ENCODE peak calls at places on chromosomes 13 and 19, in seven cellular contexts. J, I, Z, U, E, T and S are unnamed samples.

GRCh38 chr13:77691871-77692270 is 5.6 kb upstream of the SLAIN1 start:
- DNase-seq in J (no peak), E (no peak), I (no peak), T (no peak), U (no peak), Z (no peak), S (no peak)

GRCh38 chr13:40666905-40667621 is 622 bp upstream of the FOXO1 start:
- DNase-seq in T (no peak), I (no peak), Z (no peak), U (no peak), E (peak), J (no peak), S (peak)

GRCh38 chr13:111117289-111117688 is 2.2 kb downstream of the ARHGEF7 start:
- DNase-seq in J (no peak), U (no peak), E (no peak), I (no peak), T (no peak), Z (no peak), S (no peak)

GRCh38 chr19:17777840-17778620 is 16.9 kb upstream of the B3GNT3 start:
- DNase-seq in Z (peak), J (no peak), I (no peak), U (no peak), T (no peak), E (no peak), S (peak)

GRCh38 chr19:3098515-3099346 is 4.6 kb downstream of the GNA11 start:
- DNase-seq in U (no peak), T (no peak), Z (no peak), I (no peak), J (no peak), E (peak), S (peak)

GRCh38 chr19:1720237-1720636 is 33.1 kb upstream of the ONECUT3 start:
- DNase-seq in I (no peak), U (no peak), T (no peak), J (no peak), Z (no peak), E (no peak), S (no peak)

GRCh38 chr19:28242317-28242927 is 970.5 kb downstream of the UQCRFS1 start:
- DNase-seq in E (no peak), Z (peak), J (no peak), T (peak), U (no peak), I (no peak), S (peak)

GRCh38 chr13:77751513-77752456 is 54.3 kb downstream of the SLAIN1 start:
- DNase-seq in T (peak), Z (peak), I (peak), E (no peak), J (peak), U (peak), S (peak)

GRCh38 chr13:80924596-80924995 is 583.7 kb upstream of the SPRY2 start:
- DNase-seq in E (no peak), J (no peak), T (no peak), I (no peak), Z (peak), U (no peak), S (no peak)

GRCh38 chr13:27037571-27037970 is 134.0 kb downstream of the USP12 start:
- DNase-seq in E (no peak), I (no peak), U (no peak), T (no peak), Z (no peak), J (no peak), S (no peak)

GRCh38 chr19:47723573-47723923 is 10.3 kb downstream of the EHD2 start:
- DNase-seq in T (no peak), E (no peak), J (peak), U (no peak), I (no peak), Z (peak), S (peak)

GRCh38 chr19:47720669-47721068 is 7.4 kb downstream of the EHD2 start:
- DNase-seq in U (no peak), I (no peak), J (no peak), T (no peak), Z (no peak), E (no peak), S (peak)

GRCh38 chr19:47714339-47714738 is 1.1 kb downstream of the EHD2 start:
- DNase-seq in Z (peak), U (no peak), J (no peak), I (no peak), T (no peak), E (no peak), S (no peak)

GRCh38 chr19:47716270-47716937 is 3.2 kb downstream of the EHD2 start:
- DNase-seq in T (no peak), Z (no peak), U (no peak), J (no peak), E (no peak), I (no peak), S (peak)

GRCh38 chr19:47719047-47719885 is 6.0 kb downstream of the EHD2 start:
- DNase-seq in U (no peak), I (peak), T (peak), Z (peak), E (peak), J (peak), S (peak)
- H3K4me3 ChIP-seq in U (no peak), I (peak), T (peak), Z (peak), E (no peak), J (no peak), S (no peak)

GRCh38 chr13:99304541-99304940 is 2.7 kb downstream of the GPR183 start:
- DNase-seq in T (no peak), Z (no peak), E (no peak), I (no peak), J (no peak), U (no peak), S (no peak)
- H3K4me3 ChIP-seq in T (no peak), Z (no peak), E (no peak), I (no peak), J (no peak), U (peak), S (no peak)

GRCh38 chr13:45149964-45150363 is 29.7 kb downstream of the GTF2F2 start:
- DNase-seq in Z (no peak), J (no peak), T (no peak), E (no peak), I (no peak), U (no peak), S (no peak)
- H3K4me3 ChIP-seq in Z (no peak), J (no peak), T (no peak), E (no peak), I (no peak), U (no peak), S (no peak)

GRCh38 chr13:38429916-38430315 is 80.3 kb downstream of the UFM1 start:
- DNase-seq in J (no peak), E (no peak), I (no peak), U (no peak), T (no peak), Z (no peak), S (no peak)

GRCh38 chr13:38430761-38431160 is 81.1 kb downstream of the UFM1 start:
- DNase-seq in T (no peak), Z (no peak), I (no peak), J (no peak), E (no peak), U (no peak), S (no peak)
- H3K4me3 ChIP-seq in T (no peak), Z (no peak), I (no peak), J (no peak), E (no peak), U (no peak), S (no peak)

GRCh38 chr19:16258440-16258903 is 60.8 kb downstream of the AP1M1 start:
- DNase-seq in Z (peak), U (no peak), I (no peak), J (no peak), E (peak), T (no peak), S (peak)

GRCh38 chr19:16260160-16260793 is 62.6 kb downstream of the AP1M1 start:
- DNase-seq in T (no peak), U (no peak), E (no peak), J (no peak), Z (no peak), I (no peak), S (no peak)

GRCh38 chr19:16260794-16261161 is 63.1 kb downstream of the AP1M1 start:
- DNase-seq in I (no peak), E (no peak), U (no peak), T (no peak), Z (no peak), J (no peak), S (no peak)

GRCh38 chr19:16257509-16258002 is 59.8 kb downstream of the AP1M1 start:
- DNase-seq in U (no peak), Z (no peak), E (no peak), I (no peak), T (no peak), J (no peak), S (no peak)

DNA sequence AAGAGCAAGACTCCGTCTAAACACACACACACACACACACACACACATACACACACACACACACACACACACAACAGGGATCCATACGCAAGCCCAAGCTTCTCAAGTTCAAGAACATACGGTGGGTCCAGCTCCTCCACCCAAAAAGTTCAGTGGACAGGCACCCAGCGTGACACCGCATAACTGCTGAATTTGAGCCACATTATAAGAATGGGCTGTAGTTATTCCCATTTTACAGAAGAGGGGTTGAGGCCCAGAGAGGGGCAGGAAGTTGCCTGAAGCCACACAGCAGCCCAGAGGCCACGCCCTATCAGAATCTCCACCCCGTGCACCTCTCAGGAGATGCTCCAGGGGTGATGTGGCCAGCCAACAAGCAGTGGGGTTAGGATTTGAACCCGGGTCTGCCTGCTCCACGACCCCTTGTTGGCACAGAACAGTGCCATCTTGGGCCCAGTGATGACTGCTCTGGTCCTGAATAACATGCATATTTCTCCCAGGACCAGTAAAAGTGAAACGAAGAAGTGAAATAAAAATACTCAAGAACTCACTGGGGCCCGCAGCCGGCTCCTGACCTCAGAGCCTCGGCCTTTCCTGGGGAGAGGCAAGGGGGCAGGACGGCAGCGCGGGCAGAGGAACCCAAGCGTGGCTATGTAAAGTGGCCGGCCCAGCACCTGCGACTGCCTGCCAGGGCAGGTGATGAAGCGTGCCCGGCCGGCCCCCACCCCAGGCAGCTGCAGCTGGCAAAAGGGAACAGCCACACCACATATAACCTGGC is 61.9 kb downstream of the AP1M1 start:
- DNase-seq in J (no peak), I (no peak), T (no peak), E (no peak), U (peak), Z (no peak), S (no peak)
- H3K4me3 ChIP-seq in J (no peak), I (no peak), T (no peak), E (no peak), U (peak), Z (no peak), S (no peak)

GRCh38 chr19:10516671-10517286 is 468 bp downstream of the S1PR5 start:
- DNase-seq in J (no peak), E (no peak), Z (no peak), U (no peak), I (no peak), T (no peak), S (no peak)
- H3K4me3 ChIP-seq in J (no peak), E (peak), Z (peak), U (no peak), I (peak), T (no peak), S (no peak)

GRCh38 chr13:21463424-21463823 is 4.3 kb upstream of the ZDHHC20 start:
- DNase-seq in J (no peak), T (no peak), U (no peak), Z (no peak), I (no peak), E (no peak), S (no peak)
- H3K4me3 ChIP-seq in J (no peak), T (no peak), U (no peak), Z (no peak), I (no peak), E (no peak), S (no peak)

GRCh38 chr13:74098077-74098476 is 36.1 kb downstream of the KLF12 start:
- DNase-seq in I (no peak), T (no peak), E (no peak), J (no peak), Z (no peak), U (no peak), S (no peak)
- H3K4me3 ChIP-seq in I (no peak), T (no peak), E (no peak), J (no peak), Z (no peak), U (no peak), S (no peak)

GRCh38 chr19:35031072-35031881 is 1.0 kb downstream of the SCN1B start:
- DNase-seq in I (no peak), U (no peak), T (no peak), J (no peak), Z (peak), E (no peak), S (no peak)
- H3K4me3 ChIP-seq in I (peak), U (no peak), T (peak), J (peak), Z (peak), E (peak), S (no peak)